ENCODE peak calls at places on chromosomes 3 and 15, in ten cellular contexts. L is NCI-H2081; I is stimulated activated CD4-positive, alpha-beta T cell treated with anti-CD3 and anti-CD28 coated beads, Interleukin-15, amount 100 ng/mL, for 1 hour; Z is NCI-H1105 treated with DMSO at 0.1 percent for 48 hours; T is mucosa of descending colon; M is ACHN; F is aorta; V is stimulated activated CD8-positive, alpha-beta memory T cell treated with anti-CD3 and anti-CD28 coated beads, Interleukin-15, amount 100 ng/mL, for 24 hours; U is lower leg skin; C is lower lobe of right lung. B is an unnamed sample.

GRCh38 chr15:73984208-73984979 is 7.7 kb downstream of the STOML1 start:
- DNase-seq in L (no peak), V (no peak), C (no peak), I (no peak), M (no peak), U (peak), T (no peak), F (no peak), Z (no peak), B (no peak)

GRCh38 chr15:84970832-84971231 is 10.8 kb upstream of the PDE8A start:
- DNase-seq in U (peak), M (no peak), F (no peak), L (no peak), I (no peak), Z (no peak), T (no peak), C (no peak), V (no peak), B (no peak)

GRCh38 chr3:138459619-138460535 is 25.5 kb downstream of the ESYT3 start:
- DNase-seq in V (no peak), Z (no peak), U (peak), M (no peak), F (peak), L (no peak), T (no peak), C (peak), I (no peak), B (no peak)

GRCh38 chr3:147699175-147699838 is 290.1 kb downstream of the ZIC1 start:
- DNase-seq in V (no peak), M (no peak), L (no peak), U (no peak), F (no peak), T (no peak), I (no peak), C (no peak), Z (no peak), B (no peak)

GRCh38 chr3:183466575-183466974 is 38.2 kb upstream of the MCF2L2 start:
- DNase-seq in C (no peak), U (no peak), I (no peak), L (no peak), V (no peak), M (no peak), F (no peak), T (no peak), Z (no peak), B (no peak)

GRCh38 chr15:95247068-95247984 is 1016.0 kb downstream of the MCTP2 start:
- DNase-seq in L (no peak), I (no peak), Z (no peak), C (no peak), U (no peak), F (no peak), M (peak), V (no peak), T (no peak), B (no peak)

GRCh38 chr3:58988041-58988440 is 61.8 kb downstream of the CFAP20DC start:
- DNase-seq in Z (no peak), U (no peak), T (no peak), I (no peak), L (no peak), C (no peak), M (no peak), F (no peak), V (no peak), B (no peak)

GRCh38 chr15:65194826-65195541 is 9.8 kb upstream of the CLPX start:
- DNase-seq in M (no peak), U (peak), L (no peak), T (no peak), F (no peak), C (no peak), I (no peak), V (no peak), Z (no peak), B (no peak)

GRCh38 chr15:78507831-78508160 is 419 bp downstream of the HYKK start:
- DNase-seq in C (no peak), V (no peak), L (no peak), M (no peak), Z (no peak), U (no peak), F (no peak), T (no peak), I (no peak), B (no peak)

GRCh38 chr3:194573680-194574437 is 59.4 kb downstream of the TMEM44 start:
- DNase-seq in U (no peak), I (no peak), M (peak), T (peak), L (peak), V (no peak), C (no peak), Z (peak), F (no peak), B (no peak)

GRCh38 chr15:96381463-96381862 is 51.0 kb downstream of the NR2F2 start:
- DNase-seq in L (no peak), Z (no peak), C (no peak), F (no peak), I (no peak), V (no peak), U (no peak), M (no peak), T (no peak), B (no peak)

GRCh38 chr3:145557405-145557804 is 603.6 kb downstream of the PLOD2 start:
- DNase-seq in F (no peak), M (no peak), I (no peak), U (no peak), V (no peak), C (no peak), L (no peak), Z (no peak), T (no peak), B (no peak)

GRCh38 chr3:14434105-14434504 is 31.7 kb downstream of the SLC6A6 start:
- DNase-seq in T (no peak), L (no peak), U (no peak), V (no peak), I (no peak), M (no peak), F (no peak), Z (no peak), C (peak), B (no peak)

GRCh38 chr3:194120789-194121770 is 14.9 kb upstream of the HES1 start:
- DNase-seq in C (no peak), Z (no peak), L (no peak), I (no peak), T (peak), F (no peak), M (no peak), V (no peak), U (peak), B (no peak)

GRCh38 chr15:92683511-92683834 is 27.9 kb upstream of the FAM174B start:
- DNase-seq in M (no peak), T (no peak), C (no peak), I (no peak), F (no peak), U (no peak), V (no peak), Z (no peak), L (peak), B (no peak)

GRCh38 chr15:90481023-90481422 is 48.7 kb upstream of the CRTC3 start:
- DNase-seq in M (no peak), V (no peak), L (no peak), C (no peak), T (no peak), Z (no peak), F (no peak), U (no peak), I (no peak), B (no peak)

GRCh38 chr3:45938858-45939257 is 4.4 kb upstream of the CXCR6 start:
- DNase-seq in I (peak), T (peak), M (peak), U (peak), C (peak), Z (peak), V (peak), L (peak), F (peak), B (no peak)

GRCh38 chr3:195897081-195897852 is 11.1 kb downstream of the TNK2 start:
- DNase-seq in M (peak), Z (no peak), V (no peak), L (no peak), F (peak), T (peak), I (no peak), C (no peak), U (no peak), B (no peak)

B was measured in activated gamma-delta T cell.